ENCODE peak calls at places on chromosomes 5 and 9, in six cellular contexts. K, Y, T, R, F and Z are unnamed samples.

GRCh38 chr5:139912804-139913203 is 117.2 kb downstream of the PSD2 start:
- DNase-seq in R (no peak), F (no peak), K (no peak), Y (no peak), T (no peak), Z (no peak)

GRCh38 chr5:31334061-31334700 is 140.7 kb downstream of the CDH6 start:
- DNase-seq in T (no peak), R (no peak), Y (no peak), F (no peak), K (no peak), Z (no peak)

GRCh38 chr9:120900821-120901220 is 23.8 kb upstream of the PHF19 start:
- DNase-seq in F (no peak), Y (no peak), T (no peak), K (no peak), R (no peak), Z (no peak)

GRCh38 chr5:24167791-24168190 is 477.0 kb downstream of the CDH10 start:
- DNase-seq in Y (no peak), K (no peak), F (no peak), R (no peak), T (no peak), Z (no peak)

GRCh38 chr9:33233659-33234335 is 6.2 kb upstream of the SPINK4 start:
- DNase-seq in F (peak), K (no peak), T (peak), Y (no peak), R (no peak), Z (no peak)

GRCh38 chr5:99901972-99902371 is 633.2 kb upstream of the FAM174A start:
- DNase-seq in K (no peak), Y (no peak), F (no peak), R (no peak), T (no peak), Z (no peak)

GRCh38 chr5:88109806-88110205 is 158.8 kb downstream of the TMEM161B start:
- DNase-seq in F (no peak), Y (no peak), K (no peak), T (no peak), R (no peak), Z (no peak)

GRCh38 chr5:643811-644271 is 31.7 kb downstream of the CEP72 start:
- DNase-seq in R (no peak), T (no peak), Y (no peak), K (no peak), F (peak), Z (no peak)

GRCh38 chr9:136546697-136547481 is 1.0 kb upstream of the NOTCH1 start:
- DNase-seq in R (peak), F (peak), T (no peak), Y (no peak), K (peak), Z (no peak)

GRCh38 chr5:77168884-77169254 is 41.6 kb upstream of the PDE8B start:
- DNase-seq in T (no peak), K (no peak), Y (no peak), R (peak), F (no peak), Z (no peak)